ENCODE peak calls at places on chromosomes 3 and 15, in ten cellular contexts. One of them, this sample, is unnamed.

GRCh38 chr3:181824961-181825360 is 113.2 kb downstream of the SOX2 start:
- DNase-seq in sigmoid colon: no peak
- DNase-seq in MCF 10A: no peak
- DNase-seq in foreskin fibroblast: no peak
- DNase-seq in endothelial cell of umbilical vein: no peak
- DNase-seq in prostate gland: no peak
- DNase-seq in fibroblast of mammary gland: no peak
- DNase-seq in body of pancreas: no peak
- DNase-seq in mesothelial cell of epicardium: no peak
- DNase-seq in GM12864: no peak
- DNase-seq in this sample: no peak

GRCh38 chr15:40059821-40060220 is 20.8 kb upstream of the SRP14 start:
- DNase-seq in prostate gland: no peak
- DNase-seq in foreskin fibroblast: no peak
- DNase-seq in MCF 10A: no peak
- DNase-seq in sigmoid colon: peak
- DNase-seq in fibroblast of mammary gland: no peak
- DNase-seq in GM12864: no peak
- DNase-seq in endothelial cell of umbilical vein: no peak
- DNase-seq in body of pancreas: no peak
- DNase-seq in mesothelial cell of epicardium: no peak
- DNase-seq in this sample: no peak

GRCh38 chr3:181561130-181561529 is 150.6 kb upstream of the SOX2 start:
- DNase-seq in GM12864: no peak
- DNase-seq in fibroblast of mammary gland: no peak
- DNase-seq in MCF 10A: no peak
- DNase-seq in foreskin fibroblast: no peak
- DNase-seq in prostate gland: no peak
- DNase-seq in mesothelial cell of epicardium: no peak
- DNase-seq in endothelial cell of umbilical vein: no peak
- DNase-seq in sigmoid colon: no peak
- DNase-seq in body of pancreas: no peak
- DNase-seq in this sample: no peak

GRCh38 chr3:193665370-193665989 is 72.5 kb downstream of the OPA1 start:
- DNase-seq in body of pancreas: no peak
- DNase-seq in GM12864: no peak
- DNase-seq in endothelial cell of umbilical vein: peak
- DNase-seq in fibroblast of mammary gland: peak
- DNase-seq in mesothelial cell of epicardium: no peak
- DNase-seq in MCF 10A: peak
- DNase-seq in sigmoid colon: no peak
- DNase-seq in prostate gland: no peak
- DNase-seq in foreskin fibroblast: peak
- DNase-seq in this sample: no peak

GRCh38 chr15:99447497-99448371 is 118.0 kb upstream of the MEF2A start:
- DNase-seq in sigmoid colon: peak
- DNase-seq in prostate gland: no peak
- DNase-seq in mesothelial cell of epicardium: no peak
- DNase-seq in fibroblast of mammary gland: no peak
- DNase-seq in GM12864: no peak
- DNase-seq in foreskin fibroblast: no peak
- DNase-seq in endothelial cell of umbilical vein: peak
- DNase-seq in MCF 10A: no peak
- DNase-seq in body of pancreas: no peak
- DNase-seq in this sample: peak

GRCh38 chr3:162960269-162960668 is 1463.7 kb downstream of the OTOL1 start:
- DNase-seq in body of pancreas: no peak
- DNase-seq in mesothelial cell of epicardium: no peak
- DNase-seq in MCF 10A: no peak
- DNase-seq in GM12864: no peak
- DNase-seq in prostate gland: no peak
- DNase-seq in endothelial cell of umbilical vein: no peak
- DNase-seq in sigmoid colon: no peak
- DNase-seq in fibroblast of mammary gland: no peak
- DNase-seq in foreskin fibroblast: no peak
- DNase-seq in this sample: no peak

GRCh38 chr15:32959077-32959476 is 235.4 kb downstream of the FMN1 start:
- DNase-seq in mesothelial cell of epicardium: no peak
- DNase-seq in fibroblast of mammary gland: peak
- DNase-seq in endothelial cell of umbilical vein: no peak
- DNase-seq in body of pancreas: no peak
- DNase-seq in GM12864: no peak
- DNase-seq in prostate gland: no peak
- DNase-seq in MCF 10A: no peak
- DNase-seq in sigmoid colon: no peak
- DNase-seq in foreskin fibroblast: peak
- DNase-seq in this sample: no peak

GRCh38 chr3:71397046-71397445 is 186.5 kb downstream of the FOXP1 start:
- DNase-seq in GM12864: no peak
- DNase-seq in fibroblast of mammary gland: peak
- DNase-seq in MCF 10A: peak
- DNase-seq in body of pancreas: peak
- DNase-seq in foreskin fibroblast: peak
- DNase-seq in sigmoid colon: no peak
- DNase-seq in endothelial cell of umbilical vein: peak
- DNase-seq in mesothelial cell of epicardium: no peak
- DNase-seq in prostate gland: no peak
- DNase-seq in this sample: no peak

GRCh38 chr3:168847293-168847883 is 751.7 kb upstream of the GOLIM4 start:
- DNase-seq in prostate gland: no peak
- DNase-seq in mesothelial cell of epicardium: no peak
- DNase-seq in fibroblast of mammary gland: peak
- DNase-seq in sigmoid colon: no peak
- DNase-seq in MCF 10A: peak
- DNase-seq in foreskin fibroblast: peak
- DNase-seq in body of pancreas: peak
- DNase-seq in endothelial cell of umbilical vein: peak
- DNase-seq in GM12864: no peak
- DNase-seq in this sample: peak

GRCh38 chr15:95169701-95170459 is 938.5 kb downstream of the MCTP2 start:
- DNase-seq in MCF 10A: no peak
- DNase-seq in endothelial cell of umbilical vein: no peak
- DNase-seq in GM12864: no peak
- DNase-seq in mesothelial cell of epicardium: no peak
- DNase-seq in sigmoid colon: peak
- DNase-seq in foreskin fibroblast: peak
- DNase-seq in prostate gland: peak
- DNase-seq in body of pancreas: peak
- DNase-seq in fibroblast of mammary gland: peak
- DNase-seq in this sample: no peak

GRCh38 chr3:76502076-76502475 is 537.8 kb upstream of the ROBO2 start:
- DNase-seq in endothelial cell of umbilical vein: no peak
- DNase-seq in GM12864: no peak
- DNase-seq in foreskin fibroblast: no peak
- DNase-seq in mesothelial cell of epicardium: no peak
- DNase-seq in body of pancreas: no peak
- DNase-seq in fibroblast of mammary gland: no peak
- DNase-seq in prostate gland: no peak
- DNase-seq in MCF 10A: no peak
- DNase-seq in sigmoid colon: no peak
- DNase-seq in this sample: no peak

GRCh38 chr15:29064731-29065130 is 179.0 kb downstream of the APBA2 start:
- DNase-seq in prostate gland: no peak
- DNase-seq in MCF 10A: no peak
- DNase-seq in body of pancreas: no peak
- DNase-seq in foreskin fibroblast: no peak
- DNase-seq in mesothelial cell of epicardium: no peak
- DNase-seq in sigmoid colon: no peak
- DNase-seq in GM12864: no peak
- DNase-seq in endothelial cell of umbilical vein: no peak
- DNase-seq in fibroblast of mammary gland: no peak
- DNase-seq in this sample: no peak

GRCh38 chr15:81293728-81294500 is 30.0 kb downstream of the STARD5 start:
- DNase-seq in endothelial cell of umbilical vein: no peak
- DNase-seq in mesothelial cell of epicardium: no peak
- DNase-seq in MCF 10A: no peak
- DNase-seq in foreskin fibroblast: no peak
- DNase-seq in GM12864: peak
- DNase-seq in body of pancreas: peak
- DNase-seq in fibroblast of mammary gland: no peak
- DNase-seq in prostate gland: no peak
- DNase-seq in sigmoid colon: no peak
- DNase-seq in this sample: peak

GRCh38 chr3:172134352-172134751 is 95.0 kb downstream of the FNDC3B start:
- DNase-seq in endothelial cell of umbilical vein: no peak
- DNase-seq in mesothelial cell of epicardium: no peak
- DNase-seq in fibroblast of mammary gland: no peak
- DNase-seq in prostate gland: no peak
- DNase-seq in sigmoid colon: no peak
- DNase-seq in foreskin fibroblast: no peak
- DNase-seq in MCF 10A: no peak
- DNase-seq in body of pancreas: no peak
- DNase-seq in GM12864: peak
- DNase-seq in this sample: peak

GRCh38 chr3:184314700-184315505 is 497 bp downstream of the EIF4G1 start:
- DNase-seq in fibroblast of mammary gland: peak
- DNase-seq in prostate gland: peak
- DNase-seq in MCF 10A: peak
- DNase-seq in sigmoid colon: peak
- DNase-seq in endothelial cell of umbilical vein: peak
- DNase-seq in foreskin fibroblast: peak
- DNase-seq in body of pancreas: peak
- DNase-seq in GM12864: no peak
- DNase-seq in mesothelial cell of epicardium: peak
- DNase-seq in this sample: peak

GRCh38 chr3:53402323-53402722 is 55.0 kb upstream of the DCP1A start:
- DNase-seq in MCF 10A: no peak
- DNase-seq in GM12864: no peak
- DNase-seq in prostate gland: no peak
- DNase-seq in endothelial cell of umbilical vein: no peak
- DNase-seq in mesothelial cell of epicardium: no peak
- DNase-seq in foreskin fibroblast: no peak
- DNase-seq in body of pancreas: no peak
- DNase-seq in fibroblast of mammary gland: no peak
- DNase-seq in sigmoid colon: no peak
- DNase-seq in this sample: no peak

GRCh38 chr15:63931556-63931955 is 97.8 kb upstream of the HERC1 start:
- DNase-seq in foreskin fibroblast: no peak
- DNase-seq in mesothelial cell of epicardium: no peak
- DNase-seq in endothelial cell of umbilical vein: no peak
- DNase-seq in body of pancreas: no peak
- DNase-seq in GM12864: no peak
- DNase-seq in MCF 10A: no peak
- DNase-seq in fibroblast of mammary gland: no peak
- DNase-seq in prostate gland: no peak
- DNase-seq in sigmoid colon: peak
- DNase-seq in this sample: no peak

GRCh38 chr3:195039180-195039843 is 231.6 kb downstream of the XXYLT1 start:
- DNase-seq in fibroblast of mammary gland: no peak
- DNase-seq in MCF 10A: no peak
- DNase-seq in prostate gland: no peak
- DNase-seq in endothelial cell of umbilical vein: no peak
- DNase-seq in GM12864: no peak
- DNase-seq in foreskin fibroblast: no peak
- DNase-seq in sigmoid colon: no peak
- DNase-seq in mesothelial cell of epicardium: no peak
- DNase-seq in body of pancreas: no peak
- DNase-seq in this sample: no peak

GRCh38 chr3:40871411-40871810 is 327.9 kb upstream of the CTNNB1 start:
- DNase-seq in MCF 10A: no peak
- DNase-seq in fibroblast of mammary gland: no peak
- DNase-seq in sigmoid colon: no peak
- DNase-seq in prostate gland: no peak
- DNase-seq in foreskin fibroblast: no peak
- DNase-seq in mesothelial cell of epicardium: no peak
- DNase-seq in GM12864: no peak
- DNase-seq in endothelial cell of umbilical vein: no peak
- DNase-seq in body of pancreas: no peak
- DNase-seq in this sample: no peak

GRCh38 chr3:120093119-120093922 is 926 bp downstream of the GSK3B start:
- DNase-seq in fibroblast of mammary gland: peak
- DNase-seq in foreskin fibroblast: peak
- DNase-seq in sigmoid colon: no peak
- DNase-seq in prostate gland: peak
- DNase-seq in endothelial cell of umbilical vein: peak
- DNase-seq in GM12864: peak
- DNase-seq in body of pancreas: peak
- DNase-seq in mesothelial cell of epicardium: no peak
- DNase-seq in MCF 10A: peak
- DNase-seq in this sample: no peak

GRCh38 chr3:113804701-113805100 is 33.9 kb upstream of the GRAMD1C start:
- DNase-seq in endothelial cell of umbilical vein: peak
- DNase-seq in prostate gland: no peak
- DNase-seq in sigmoid colon: no peak
- DNase-seq in fibroblast of mammary gland: no peak
- DNase-seq in foreskin fibroblast: no peak
- DNase-seq in GM12864: no peak
- DNase-seq in MCF 10A: no peak
- DNase-seq in body of pancreas: no peak
- DNase-seq in mesothelial cell of epicardium: no peak
- DNase-seq in this sample: no peak

GRCh38 chr3:124786491-124787241 is 56.4 kb downstream of the UMPS start:
- DNase-seq in MCF 10A: peak
- DNase-seq in endothelial cell of umbilical vein: peak
- DNase-seq in GM12864: no peak
- DNase-seq in mesothelial cell of epicardium: no peak
- DNase-seq in sigmoid colon: no peak
- DNase-seq in prostate gland: no peak
- DNase-seq in fibroblast of mammary gland: peak
- DNase-seq in foreskin fibroblast: peak
- DNase-seq in body of pancreas: no peak
- DNase-seq in this sample: no peak
- TF ChIP-seq CTCF in MCF 10A: peak
- TF ChIP-seq CTCF in endothelial cell of umbilical vein: no peak
- TF ChIP-seq CTCF in GM12864: peak
- TF ChIP-seq CTCF in mesothelial cell of epicardium: peak
- TF ChIP-seq CTCF in sigmoid colon: peak
- TF ChIP-seq CTCF in prostate gland: peak
- TF ChIP-seq CTCF in fibroblast of mammary gland: peak
- TF ChIP-seq CTCF in foreskin fibroblast: peak
- TF ChIP-seq CTCF in body of pancreas: peak
- TF ChIP-seq CTCF in this sample: no peak

GRCh38 chr3:142270407-142270806 is 45.0 kb upstream of the GK5 start:
- DNase-seq in GM12864: no peak
- DNase-seq in foreskin fibroblast: no peak
- DNase-seq in sigmoid colon: no peak
- DNase-seq in MCF 10A: no peak
- DNase-seq in mesothelial cell of epicardium: no peak
- DNase-seq in fibroblast of mammary gland: peak
- DNase-seq in endothelial cell of umbilical vein: no peak
- DNase-seq in prostate gland: no peak
- DNase-seq in body of pancreas: no peak
- DNase-seq in this sample: no peak
- TF ChIP-seq CTCF in GM12864: no peak
- TF ChIP-seq CTCF in foreskin fibroblast: no peak
- TF ChIP-seq CTCF in sigmoid colon: no peak
- TF ChIP-seq CTCF in MCF 10A: no peak
- TF ChIP-seq CTCF in mesothelial cell of epicardium: no peak
- TF ChIP-seq CTCF in fibroblast of mammary gland: no peak
- TF ChIP-seq CTCF in endothelial cell of umbilical vein: no peak
- TF ChIP-seq CTCF in prostate gland: no peak
- TF ChIP-seq CTCF in body of pancreas: no peak
- TF ChIP-seq CTCF in this sample: no peak

GRCh38 chr3:100006570-100007271 is 107.6 kb downstream of the FILIP1L start:
- DNase-seq in sigmoid colon: no peak
- DNase-seq in endothelial cell of umbilical vein: peak
- DNase-seq in mesothelial cell of epicardium: no peak
- DNase-seq in prostate gland: no peak
- DNase-seq in foreskin fibroblast: peak
- DNase-seq in body of pancreas: no peak
- DNase-seq in GM12864: no peak
- DNase-seq in MCF 10A: peak
- DNase-seq in fibroblast of mammary gland: peak
- DNase-seq in this sample: no peak
- TF ChIP-seq CTCF in sigmoid colon: peak
- TF ChIP-seq CTCF in endothelial cell of umbilical vein: no peak
- TF ChIP-seq CTCF in mesothelial cell of epicardium: no peak
- TF ChIP-seq CTCF in prostate gland: no peak
- TF ChIP-seq CTCF in foreskin fibroblast: peak
- TF ChIP-seq CTCF in body of pancreas: no peak
- TF ChIP-seq CTCF in GM12864: no peak
- TF ChIP-seq CTCF in MCF 10A: no peak
- TF ChIP-seq CTCF in fibroblast of mammary gland: peak
- TF ChIP-seq CTCF in this sample: no peak

GRCh38 chr3:66018047-66019033 is 20.4 kb downstream of the MAGI1 start:
- DNase-seq in endothelial cell of umbilical vein: no peak
- DNase-seq in foreskin fibroblast: no peak
- DNase-seq in mesothelial cell of epicardium: no peak
- DNase-seq in fibroblast of mammary gland: no peak
- DNase-seq in sigmoid colon: no peak
- DNase-seq in MCF 10A: no peak
- DNase-seq in GM12864: no peak
- DNase-seq in body of pancreas: no peak
- DNase-seq in prostate gland: no peak
- DNase-seq in this sample: no peak
- TF ChIP-seq CTCF in endothelial cell of umbilical vein: peak
- TF ChIP-seq CTCF in foreskin fibroblast: no peak
- TF ChIP-seq CTCF in mesothelial cell of epicardium: no peak
- TF ChIP-seq CTCF in fibroblast of mammary gland: no peak
- TF ChIP-seq CTCF in sigmoid colon: no peak
- TF ChIP-seq CTCF in MCF 10A: no peak
- TF ChIP-seq CTCF in GM12864: no peak
- TF ChIP-seq CTCF in body of pancreas: no peak
- TF ChIP-seq CTCF in prostate gland: no peak
- TF ChIP-seq CTCF in this sample: no peak

This sample was measured in GM13976.